ENCODE peak calls at places on chromosomes 11 and 22, in four cellular contexts. B is Kasumi-1; D is effector memory CD4-positive, alpha-beta T cell; J is anterior cingulate cortex. R is an unnamed sample.
A peak's percentile ranks its signal among the peaks of the same experiment; 100 is the strongest.

GRCh38 chr11:87604350-87604749 is 566.6 kb downstream of the TMEM135 start:
- DNase-seq in B (no peak), D (no peak), J (no peak), R (no peak)

GRCh38 chr11:48093795-48094642 is 113.7 kb downstream of the PTPRJ start:
- DNase-seq in B (no peak), J (no peak), D (no peak), R (no peak)

GRCh38 chr11:11622772-11623531 is 1.1 kb upstream of the GALNT18 start:
- DNase-seq in J (no peak), B (no peak), D (no peak), R (no peak)

GRCh38 chr22:17888855-17889254 is 114.6 kb upstream of the BID start:
- DNase-seq in B (no peak), J (no peak), D (no peak), R (no peak)

GRCh38 chr11:66858186-66858938 is 1.5 kb downstream of the LRFN4 start:
- DNase-seq in D (no peak), J (no peak), B (no peak), R (no peak)

GRCh38 chr11:38460901-38461300 is 1862.9 kb upstream of the RAG2 start:
- DNase-seq in D (no peak), B (no peak), J (no peak), R (no peak)

GRCh38 chr11:19947521-19948114 is 212.7 kb downstream of the DBX1 start:
- DNase-seq in D (no peak), B (no peak), J (no peak), R (no peak)

GRCh38 chr22:47627561-47628253 is 865.3 kb downstream of the TBC1D22A start:
- DNase-seq in B (no peak), D (no peak), J (no peak), R (peak; percentile 8)

GRCh38 chr22:18978506-18978905 is 42.4 kb upstream of the PRODH start:
- DNase-seq in B (no peak), D (no peak), J (no peak), R (no peak)

GRCh38 chr22:29309332-29310064 is 3.0 kb downstream of the GAS2L1 start:
- DNase-seq in D (no peak), J (no peak), B (no peak), R (peak; percentile 50)

GRCh38 chr11:70675697-70676374 is 277.5 kb downstream of the CTTN start:
- DNase-seq in D (no peak), J (no peak), B (no peak), R (no peak)

GRCh38 chr11:66720223-66720898 is 8.7 kb downstream of the SPTBN2 start:
- DNase-seq in B (no peak), J (peak; percentile 11), D (no peak), R (peak; percentile 71)

GRCh38 chr22:28019360-28019759 is 100.3 kb upstream of the PITPNB start:
- DNase-seq in D (no peak), B (no peak), J (no peak), R (no peak)

GRCh38 chr22:46653596-46653995 is 33.4 kb downstream of the GRAMD4 start:
- DNase-seq in B (no peak), D (no peak), J (no peak), R (no peak)

GRCh38 chr11:26030419-26030818 is 301.5 kb upstream of the ANO3 start:
- DNase-seq in J (no peak), D (no peak), B (no peak), R (no peak)

GRCh38 chr11:91717169-91717568 is 507.4 kb upstream of the FAT3 start:
- DNase-seq in D (no peak), J (no peak), B (no peak), R (no peak)

GRCh38 chr22:30887418-30887817 is 81.2 kb downstream of the MORC2 start:
- DNase-seq in D (no peak), B (no peak), J (no peak), R (peak; percentile 41)

GRCh38 chr11:85663080-85663729 is 1.7 kb downstream of the CREBZF start:
- DNase-seq in J (no peak), B (no peak), D (no peak), R (no peak)

GRCh38 chr22:48091060-48091650 is 1328.7 kb downstream of the TBC1D22A start:
- DNase-seq in D (no peak), J (no peak), B (no peak), R (no peak)

GRCh38 chr11:16226245-16226644 is 130.1 kb downstream of the SOX6 start:
- DNase-seq in D (no peak), J (no peak), B (no peak), R (no peak)

GRCh38 chr11:46298699-46299424 is 21.4 kb downstream of the CREB3L1 start:
- DNase-seq in J (no peak), B (no peak), D (no peak), R (no peak)

GRCh38 chr11:134393638-134394037 is 18.4 kb downstream of the B3GAT1 start:
- DNase-seq in D (no peak), J (no peak), B (no peak), R (peak; percentile 62)

GRCh38 chr22:37560682-37561208 is 465 bp downstream of the CDC42EP1 start:
- DNase-seq in D (no peak), J (no peak), B (no peak), R (peak; percentile 71)

GRCh38 chr11:76962583-76963416 is 71.4 kb upstream of the B3GNT6 start:
- DNase-seq in J (no peak), B (peak; percentile 6), D (no peak), R (no peak)

GRCh38 chr22:25758316-25758715 is 16.3 kb downstream of the MYO18B start:
- DNase-seq in J (no peak), B (no peak), D (no peak), R (no peak)

GRCh38 chr22:21754523-21755128 is 19.0 kb upstream of the YPEL1 start:
- DNase-seq in J (no peak), D (no peak), B (peak; percentile 54), R (no peak)

GRCh38 chr11:128632151-128632791 is 44.9 kb upstream of the ETS1 start:
- DNase-seq in D (no peak), B (peak; percentile 71), J (no peak), R (no peak)

GRCh38 chr11:32893091-32893946 is 708 bp downstream of the QSER1 start:
- DNase-seq in B (peak; percentile 38), J (peak; percentile 30), D (peak; percentile 17), R (peak; percentile 90)

R was measured in ecto neural progenitor cell.